ENCODE peak calls at places on chromosomes 4 and X, in four cellular contexts. One of them, this sample, is unnamed.
A peak's percentile ranks its signal among the peaks of the same experiment; 100 is the strongest.

GRCh38 chr4:84583871-84584373 is 995 bp downstream of the CDS1 start:
- DNase-seq in stomach: no peak
- DNase-seq in HCT116: no peak
- DNase-seq in endothelial cell of umbilical vein: no peak
- DNase-seq in this sample: no peak

GRCh38 chrX:147897117-147897516 is 14.6 kb upstream of the FMR1 start:
- DNase-seq in HCT116: no peak
- DNase-seq in endothelial cell of umbilical vein: no peak
- DNase-seq in stomach: no peak
- DNase-seq in this sample: peak; percentile 54

GRCh38 chrX:2732076-2732475 is 19.8 kb upstream of the XG start:
- DNase-seq in HCT116: no peak
- DNase-seq in stomach: no peak
- DNase-seq in endothelial cell of umbilical vein: no peak
- DNase-seq in this sample: no peak

GRCh38 chr4:60384475-60384874 is 815.7 kb upstream of the ADGRL3 start:
- DNase-seq in stomach: no peak
- DNase-seq in endothelial cell of umbilical vein: no peak
- DNase-seq in HCT116: no peak
- DNase-seq in this sample: no peak

GRCh38 chrX:72620550-72621145 is 48.0 kb upstream of the HDAC8 start:
- DNase-seq in HCT116: peak; percentile 74
- DNase-seq in endothelial cell of umbilical vein: peak; percentile 90
- DNase-seq in stomach: peak; percentile 81
- DNase-seq in this sample: peak; percentile 81

GRCh38 chr4:19936471-19936870 is 315.2 kb upstream of the SLIT2 start:
- DNase-seq in endothelial cell of umbilical vein: no peak
- DNase-seq in HCT116: no peak
- DNase-seq in stomach: no peak
- DNase-seq in this sample: no peak

GRCh38 chr4:48340276-48340904 is 939 bp upstream of the SLAIN2 start:
- DNase-seq in HCT116: no peak
- DNase-seq in endothelial cell of umbilical vein: no peak
- DNase-seq in stomach: no peak
- DNase-seq in this sample: no peak

GRCh38 chr4:55178226-55179005 is 53.0 kb upstream of the KDR start:
- DNase-seq in endothelial cell of umbilical vein: peak; percentile 81
- DNase-seq in HCT116: no peak
- DNase-seq in stomach: no peak
- DNase-seq in this sample: no peak

GRCh38 chrX:10636337-10636736 is 16.0 kb upstream of the MID1 start:
- DNase-seq in HCT116: peak; percentile 59
- DNase-seq in endothelial cell of umbilical vein: peak; percentile 73
- DNase-seq in stomach: no peak
- DNase-seq in this sample: peak; percentile 50

GRCh38 chrX:140274761-140275525 is 229.9 kb downstream of the SOX3 start:
- DNase-seq in endothelial cell of umbilical vein: no peak
- DNase-seq in stomach: no peak
- DNase-seq in HCT116: no peak
- DNase-seq in this sample: no peak

GRCh38 chr4:172892300-172892699 is 276.3 kb upstream of the GALNT7 start:
- DNase-seq in HCT116: peak; percentile 18
- DNase-seq in endothelial cell of umbilical vein: peak; percentile 40
- DNase-seq in stomach: no peak
- DNase-seq in this sample: peak; percentile 25

GRCh38 chr4:36990108-36990872 is 254.3 kb upstream of the NWD2 start:
- DNase-seq in endothelial cell of umbilical vein: no peak
- DNase-seq in HCT116: no peak
- DNase-seq in stomach: no peak
- DNase-seq in this sample: no peak

DNA sequence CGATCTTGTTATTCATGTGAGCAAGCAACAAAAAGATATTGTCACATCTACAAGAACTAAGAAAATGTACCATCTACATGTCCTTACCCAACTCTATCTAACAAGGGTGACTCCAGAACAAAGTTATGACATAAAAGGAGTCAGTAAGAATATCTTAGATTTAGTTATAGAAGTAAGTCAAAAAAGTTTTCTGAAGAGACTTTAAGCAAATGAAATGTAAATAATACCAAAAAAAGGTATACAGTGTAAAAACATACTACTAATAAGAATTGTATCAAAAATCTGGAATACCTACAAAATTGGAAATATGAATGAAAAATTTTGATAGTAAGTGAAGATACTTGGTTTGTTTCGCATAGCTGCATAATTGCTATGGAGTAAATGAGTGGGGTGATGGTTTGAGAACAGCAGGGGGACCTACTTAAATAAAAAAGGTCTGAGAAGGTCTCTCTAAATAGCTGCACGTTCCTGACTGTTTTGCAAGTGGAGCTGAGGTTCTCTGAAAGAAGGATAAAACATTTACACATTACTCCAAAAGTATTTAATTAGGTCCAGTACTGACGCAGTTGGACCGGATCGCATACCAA is 51.0 kb upstream of the ENPP6 start:
- DNase-seq in stomach: no peak
- DNase-seq in HCT116: no peak
- DNase-seq in endothelial cell of umbilical vein: peak; percentile 17
- DNase-seq in this sample: no peak
- H3K27ac ChIP-seq in stomach: peak overlapping the region; percentile 78
- H3K27ac ChIP-seq in HCT116: peak overlapping the region; percentile 56
- H3K27ac ChIP-seq in endothelial cell of umbilical vein: peak overlapping the region; percentile 64
- H3K27ac ChIP-seq in this sample: no peak overlapping the region

DNA sequence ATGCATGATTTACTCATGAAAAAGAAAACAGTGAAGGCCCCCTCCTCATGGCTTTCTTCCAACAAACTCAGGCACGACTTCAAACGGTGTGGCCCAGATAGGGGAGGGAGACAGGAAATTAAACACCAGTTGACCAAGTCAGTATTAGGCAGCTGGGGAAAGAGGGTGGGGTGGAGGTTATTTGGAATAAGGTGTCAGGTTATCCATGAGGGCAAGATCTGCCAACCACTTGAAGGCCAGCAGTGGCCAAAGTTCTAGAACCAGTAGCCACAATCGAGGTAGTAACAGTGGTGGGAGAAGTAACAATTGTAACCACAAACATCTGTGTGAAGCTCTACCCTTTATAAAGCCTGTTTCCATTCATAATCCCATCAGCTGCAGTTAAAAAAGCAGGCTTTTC is 60.1 kb downstream of the SEPSECS start:
- DNase-seq in endothelial cell of umbilical vein: no peak
- DNase-seq in stomach: no peak
- DNase-seq in HCT116: no peak
- DNase-seq in this sample: no peak
- H3K27ac ChIP-seq in endothelial cell of umbilical vein: no peak overlapping the region
- H3K27ac ChIP-seq in stomach: no peak overlapping the region
- H3K27ac ChIP-seq in HCT116: no peak overlapping the region
- H3K27ac ChIP-seq in this sample: no peak overlapping the region

GRCh38 chr4:78019494-78019893 is 37.6 kb upstream of the FRAS1 start:
- DNase-seq in endothelial cell of umbilical vein: no peak
- DNase-seq in stomach: no peak
- DNase-seq in HCT116: no peak
- DNase-seq in this sample: no peak
- H3K27ac ChIP-seq in endothelial cell of umbilical vein: no peak overlapping the region
- H3K27ac ChIP-seq in stomach: no peak overlapping the region
- H3K27ac ChIP-seq in HCT116: no peak overlapping the region
- H3K27ac ChIP-seq in this sample: no peak overlapping the region

GRCh38 chrX:132270021-132270420 is 50.8 kb upstream of the RAP2C start:
- DNase-seq in stomach: no peak
- DNase-seq in HCT116: no peak
- DNase-seq in endothelial cell of umbilical vein: no peak
- DNase-seq in this sample: no peak
- H3K27ac ChIP-seq in stomach: peak overlapping the region; percentile 42
- H3K27ac ChIP-seq in HCT116: no peak overlapping the region
- H3K27ac ChIP-seq in endothelial cell of umbilical vein: no peak overlapping the region
- H3K27ac ChIP-seq in this sample: no peak overlapping the region

This sample was measured in pancreas.